ENCODE peak calls at places on chromosomes 13 and 19, in five cellular contexts. U, V, L, H and X are unnamed samples.

GRCh38 chr13:113628291-113629270 is 29.4 kb downstream of the ATP4B start:
- DNase-seq in U (no peak), V (no peak), L (no peak), H (peak), X (no peak)

GRCh38 chr19:40614595-40615411 is 13.6 kb downstream of the LTBP4 start:
- DNase-seq in U (peak), V (peak), L (peak), H (peak), X (no peak)

GRCh38 chr13:38993381-38993780 is 2.8 kb upstream of the STOML3 start:
- DNase-seq in U (no peak), V (no peak), L (no peak), H (no peak), X (no peak)

GRCh38 chr19:18865973-18866799 is 29.8 kb downstream of the CERS1 start:
- DNase-seq in U (no peak), V (peak), L (peak), H (peak), X (peak)

GRCh38 chr19:33304760-33305647 is 2.7 kb upstream of the CEBPA start:
- DNase-seq in U (no peak), V (no peak), L (no peak), H (no peak), X (no peak)

GRCh38 chr13:35518337-35518736 is 41.8 kb upstream of the MAB21L1 start:
- DNase-seq in U (peak), V (no peak), L (peak), H (no peak), X (no peak)

GRCh38 chr19:30666301-30666803 is 294.2 kb downstream of the ZNF536 start:
- DNase-seq in U (no peak), V (peak), L (peak), H (peak), X (peak)

GRCh38 chr13:36815069-36815468 is 4.0 kb upstream of the RFXAP start:
- DNase-seq in U (no peak), V (no peak), L (peak), H (no peak), X (no peak)

GRCh38 chr19:55443824-55444719 is 972 bp upstream of the SHISA7 start:
- DNase-seq in U (no peak), V (no peak), L (no peak), H (no peak), X (no peak)

GRCh38 chr13:90089051-90089450 is 1258.4 kb upstream of the MIR17HG start:
- DNase-seq in U (no peak), V (no peak), L (no peak), H (no peak), X (no peak)

GRCh38 chr19:8395621-8396082 is 5.5 kb downstream of the RAB11B start:
- DNase-seq in U (no peak), V (no peak), L (no peak), H (no peak), X (no peak)

GRCh38 chr19:10679743-10680142 is 21.5 kb upstream of the QTRT1 start:
- DNase-seq in U (no peak), V (no peak), L (no peak), H (no peak), X (no peak)

GRCh38 chr19:49387936-49388372 is at the start of gene KASH5:
- DNase-seq in U (no peak), V (peak), L (no peak), H (peak), X (no peak)

DNA sequence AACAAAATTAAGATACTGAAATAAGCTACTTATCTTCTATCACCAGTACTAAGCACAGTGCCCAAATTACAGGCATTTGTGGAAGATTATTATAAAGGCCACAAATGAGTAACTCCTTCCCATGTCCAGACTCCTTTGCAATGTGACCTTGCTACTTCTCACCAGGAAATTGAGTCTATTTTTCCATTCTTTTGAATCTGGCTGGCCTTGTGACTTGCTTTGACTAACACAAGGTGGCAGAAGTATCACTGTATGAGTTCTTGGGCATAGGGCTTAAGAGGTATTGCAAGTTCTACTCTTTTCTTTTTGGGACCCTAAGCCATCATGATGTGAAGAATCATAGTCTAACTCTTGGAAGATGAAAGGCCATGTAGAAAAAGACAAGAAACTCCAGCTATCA is 49.9 kb downstream of the UGGT2 start:
- DNase-seq in U (no peak), V (peak), L (no peak), H (no peak), X (no peak)
- TF ChIP-seq CTCF in U (no peak), V (peak), L (no peak), H (no peak), X (no peak)

DNA sequence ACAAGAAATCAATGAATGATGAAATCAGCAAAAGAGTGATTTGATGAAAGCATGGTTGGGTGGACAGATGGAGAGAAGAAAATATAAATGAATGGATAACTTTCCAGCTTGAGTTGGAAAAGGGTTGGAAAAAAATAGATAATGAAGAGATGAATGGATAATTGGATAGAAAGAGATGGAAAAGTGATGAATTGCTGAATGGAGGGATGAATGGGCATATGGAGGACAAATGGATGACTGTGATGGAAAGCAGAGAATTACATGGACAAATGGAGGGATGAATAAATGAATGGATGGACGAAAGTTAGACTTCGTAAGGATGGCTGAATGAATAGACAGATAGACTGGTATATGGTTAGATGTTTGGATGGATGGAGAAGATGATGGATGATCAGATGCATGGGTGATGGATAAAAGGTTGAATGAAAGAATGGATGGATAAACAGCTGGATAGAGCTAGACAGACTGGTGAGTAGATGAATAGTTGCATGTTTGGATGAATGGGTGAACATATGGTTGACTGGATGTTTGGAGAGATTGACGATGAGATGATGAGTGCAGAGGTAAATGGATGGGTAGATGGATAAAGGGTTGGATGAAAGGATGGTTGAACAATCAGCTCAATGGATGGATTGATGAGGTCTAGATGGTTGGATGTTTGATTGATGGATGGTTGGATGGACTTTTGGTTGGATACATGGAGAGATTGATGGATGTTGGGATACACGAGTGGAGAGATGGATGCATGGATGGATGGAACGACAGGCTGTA is 11.8 kb downstream of the LGALS7B start:
- DNase-seq in U (no peak), V (no peak), L (no peak), H (no peak), X (no peak)
- TF ChIP-seq CTCF in U (no peak), V (no peak), L (no peak), H (no peak), X (no peak)

GRCh38 chr19:35142531-35143230 is 374 bp upstream of the FXYD7 start:
- DNase-seq in U (no peak), V (peak), L (no peak), H (peak), X (no peak)
- TF ChIP-seq CTCF in U (peak), V (peak), L (no peak), H (no peak), X (peak)

GRCh38 chr13:49952168-49952567 is 16.0 kb upstream of the SPRYD7 start:
- DNase-seq in U (no peak), V (no peak), L (no peak), H (no peak), X (no peak)

GRCh38 chr13:49958321-49958720 is 22.2 kb upstream of the SPRYD7 start:
- DNase-seq in U (no peak), V (no peak), L (peak), H (no peak), X (no peak)

GRCh38 chr13:49956131-49956530 is 20.0 kb upstream of the SPRYD7 start:
- DNase-seq in U (no peak), V (no peak), L (no peak), H (no peak), X (no peak)

GRCh38 chr13:49953560-49953959 is 17.4 kb upstream of the SPRYD7 start:
- DNase-seq in U (no peak), V (no peak), L (no peak), H (no peak), X (no peak)

GRCh38 chr13:49954674-49955455 is 18.7 kb upstream of the SPRYD7 start:
- DNase-seq in U (no peak), V (no peak), L (no peak), H (no peak), X (no peak)
- TF ChIP-seq CTCF in U (no peak), V (no peak), L (no peak), H (no peak), X (no peak)

GRCh38 chr13:59364508-59365187 is 799.1 kb downstream of the DIAPH3 start:
- DNase-seq in U (no peak), V (no peak), L (no peak), H (no peak), X (no peak)
- TF ChIP-seq CTCF in U (no peak), V (no peak), L (no peak), H (no peak), X (no peak)

GRCh38 chr19:12885749-12886706 is 973 bp downstream of the KLF1 start:
- DNase-seq in U (no peak), V (no peak), L (no peak), H (no peak), X (no peak)
- TF ChIP-seq CTCF in U (no peak), V (no peak), L (no peak), H (no peak), X (no peak)

GRCh38 chr13:49098771-49099512 is 121.2 kb upstream of the MLNR start:
- DNase-seq in U (no peak), V (peak), L (no peak), H (no peak), X (no peak)
- TF ChIP-seq CTCF in U (peak), V (peak), L (peak), H (no peak), X (peak)